ENCODE peak calls at places on chromosomes 7 and 10, in five cellular contexts. R, V, S, D and Z are unnamed samples.

GRCh38 chr10:31004611-31005193 is 27.0 kb downstream of the ZNF438 start:
- DNase-seq in R (no peak), V (no peak), S (peak; percentile 90), D (no peak), Z (no peak)

GRCh38 chr7:116342125-116342524 is 131.8 kb downstream of the TES start:
- DNase-seq in R (no peak), V (no peak), S (peak; percentile 70), D (no peak), Z (no peak)

GRCh38 chr7:102913846-102914245 is 1.0 kb downstream of the LRRC17 start:
- DNase-seq in R (no peak), V (no peak), S (no peak), D (no peak), Z (no peak)

GRCh38 chr10:13751191-13751764 is 164.5 kb downstream of the PRPF18 start:
- DNase-seq in R (no peak), V (no peak), S (no peak), D (no peak), Z (no peak)

GRCh38 chr10:73495226-73495883 is 469 bp downstream of the PPP3CB start:
- DNase-seq in R (peak; percentile 97), V (peak; percentile 59), S (peak; percentile 87), D (peak; percentile 96), Z (peak; percentile 48)

GRCh38 chr10:23834096-23834495 is 374.8 kb upstream of the KIAA1217 start:
- DNase-seq in R (no peak), V (no peak), S (no peak), D (no peak), Z (no peak)

GRCh38 chr7:30918676-30919075 is 7.0 kb downstream of the AQP1 start:
- DNase-seq in R (peak; percentile 33), V (no peak), S (no peak), D (no peak), Z (no peak)

GRCh38 chr7:102331536-102332275 is 24.5 kb downstream of the SPDYE6 start:
- DNase-seq in R (no peak), V (no peak), S (no peak), D (no peak), Z (no peak)

GRCh38 chr7:136102881-136103280 is 125.7 kb upstream of the MTPN start:
- DNase-seq in R (no peak), V (no peak), S (no peak), D (no peak), Z (no peak)

GRCh38 chr7:83166-83840 is 109.1 kb upstream of the FAM20C start:
- DNase-seq in R (no peak), V (no peak), S (no peak), D (no peak), Z (no peak)

GRCh38 chr10:69961168-69961863 is 91.3 kb upstream of the MACROH2A2 start:
- DNase-seq in R (no peak), V (peak; percentile 10), S (no peak), D (no peak), Z (peak; percentile 36)

GRCh38 chr10:115989621-115990020 is 283.4 kb downstream of the GFRA1 start:
- DNase-seq in R (no peak), V (no peak), S (peak; percentile 39), D (no peak), Z (no peak)

GRCh38 chr7:155644971-155645509 is 579 bp downstream of the RBM33 start:
- DNase-seq in R (no peak), V (no peak), S (no peak), D (no peak), Z (no peak)

GRCh38 chr7:74365320-74366022 is 76.3 kb downstream of the CLIP2 start:
- DNase-seq in R (peak; percentile 87), V (peak; percentile 70), S (peak; percentile 43), D (peak; percentile 69), Z (no peak)

GRCh38 chr10:118835682-118836326 is 81.0 kb upstream of the CACUL1 start:
- DNase-seq in R (peak; percentile 93), V (no peak), S (no peak), D (no peak), Z (no peak)

GRCh38 chr7:116528008-116528789 is 3.4 kb downstream of the CAV1 start:
- DNase-seq in R (no peak), V (no peak), S (peak; percentile 97), D (no peak), Z (no peak)

GRCh38 chr7:7970113-7970619 is 1.6 kb downstream of the GLCCI1 start:
- DNase-seq in R (no peak), V (no peak), S (no peak), D (no peak), Z (no peak)

GRCh38 chr10:14560274-14560673 is 214.4 kb downstream of the FAM107B start:
- DNase-seq in R (no peak), V (no peak), S (peak; percentile 85), D (no peak), Z (no peak)

GRCh38 chr7:27178366-27178765 is 4.2 kb upstream of the HOXA10 start:
- DNase-seq in R (no peak), V (no peak), S (no peak), D (no peak), Z (no peak)

GRCh38 chr10:19702215-19702614 is 114.0 kb upstream of the PLXDC2 start:
- DNase-seq in R (no peak), V (no peak), S (peak; percentile 66), D (no peak), Z (no peak)

GRCh38 chr7:93284908-93285307 is 52.7 kb downstream of the VPS50 start:
- DNase-seq in R (no peak), V (no peak), S (peak; percentile 5), D (no peak), Z (no peak)

GRCh38 chr7:39379416-39379815 is 186.8 kb upstream of the YAE1 start:
- DNase-seq in R (no peak), V (no peak), S (no peak), D (no peak), Z (no peak)

GRCh38 chr10:21530616-21531015 is 3.4 kb upstream of the MLLT10 start:
- DNase-seq in R (no peak), V (no peak), S (no peak), D (no peak), Z (no peak)

GRCh38 chr10:33657154-33657900 is 322.9 kb upstream of the NRP1 start:
- DNase-seq in R (no peak), V (no peak), S (peak; percentile 31), D (no peak), Z (no peak)

GRCh38 chr10:92342801-92343200 is 51.8 kb downstream of the MARCHF5 start:
- DNase-seq in R (no peak), V (no peak), S (peak; percentile 61), D (no peak), Z (no peak)

GRCh38 chr10:46245381-46245900 is 41.4 kb upstream of the ANTXRL start:
- DNase-seq in R (no peak), V (no peak), S (no peak), D (no peak), Z (no peak)

GRCh38 chr7:7176421-7177043 is 5.8 kb upstream of the C1GALT1 start:
- DNase-seq in R (no peak), V (no peak), S (peak; percentile 91), D (no peak), Z (no peak)

GRCh38 chr10:121956111-121957061 is 18.6 kb downstream of the NSMCE4A start:
- DNase-seq in R (no peak), V (no peak), S (peak; percentile 73), D (no peak), Z (no peak)

GRCh38 chr7:30805931-30806330 is 34.7 kb downstream of the MINDY4 start:
- DNase-seq in R (no peak), V (no peak), S (no peak), D (no peak), Z (no peak)

DNA sequence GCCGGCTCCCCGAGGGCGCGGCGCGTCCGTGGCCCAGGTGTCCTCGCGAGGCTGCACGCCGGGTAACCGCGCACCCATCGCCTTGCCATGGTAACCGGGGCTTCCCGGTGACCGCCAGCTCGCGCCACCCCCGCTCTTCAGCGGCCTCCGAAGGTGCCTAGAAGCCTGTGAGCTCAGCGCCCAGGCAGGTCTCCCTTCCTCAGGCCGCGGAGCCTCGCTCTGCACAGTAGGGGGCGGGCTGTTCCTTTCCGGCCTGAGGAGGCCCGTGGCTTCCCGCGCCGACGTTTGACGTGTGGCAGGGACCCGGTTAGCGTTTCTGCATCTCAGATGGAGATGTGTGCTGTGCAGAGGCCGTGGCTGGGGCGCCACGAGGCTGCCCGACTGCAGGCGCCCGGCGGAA is 117.1 kb downstream of the DYNC2I1 start:
- DNase-seq in R (peak; percentile 69), V (peak; percentile 54), S (no peak), D (peak; percentile 86), Z (peak; percentile 54)
- TF ChIP-seq CTCF in R (peak; percentile 5), V (peak; percentile 66), S (no peak), D (peak; percentile 16), Z (peak; percentile 53)

DNA sequence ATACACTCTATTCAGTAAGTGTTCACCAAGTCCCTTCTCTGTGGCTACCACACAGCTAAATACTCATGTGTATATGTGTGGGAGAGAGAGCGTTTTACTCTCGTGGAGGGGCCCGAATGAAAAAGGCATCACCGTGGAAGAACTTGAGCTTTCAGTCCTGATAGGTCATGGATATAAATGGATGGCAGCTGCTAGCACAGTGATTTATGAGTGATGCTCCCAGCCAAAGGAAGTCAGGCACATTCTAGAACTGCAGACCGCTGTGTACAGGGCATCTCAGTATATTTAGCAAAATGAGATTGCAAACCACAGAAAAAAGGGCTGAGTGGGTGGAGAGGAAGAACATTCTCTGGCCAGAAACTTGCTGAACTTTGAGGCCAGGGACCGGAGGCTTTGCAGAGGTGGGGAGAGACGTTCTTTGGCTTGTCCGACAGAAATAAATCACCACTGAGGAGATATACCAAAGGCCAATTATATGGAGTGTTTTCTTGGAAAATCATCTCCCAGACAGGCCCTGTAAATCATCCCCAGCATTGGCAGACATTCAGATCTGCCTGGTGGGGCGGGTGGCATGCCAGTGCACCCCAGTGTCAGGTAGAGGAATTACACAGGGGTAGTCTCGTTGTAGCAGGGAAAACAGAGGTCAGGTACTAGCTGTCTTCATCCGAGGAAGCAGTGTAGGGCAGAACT is 655.3 kb downstream of the LRMDA start:
- DNase-seq in R (peak; percentile 72), V (no peak), S (peak; percentile 50), D (no peak), Z (no peak)
- TF ChIP-seq CTCF in R (peak; percentile 78), V (peak; percentile 52), S (peak; percentile 22), D (peak; percentile 57), Z (peak; percentile 41)

GRCh38 chr10:79928028-79928583 is 20.8 kb downstream of the SFTPD start:
- DNase-seq in R (no peak), V (no peak), S (no peak), D (no peak), Z (no peak)
- TF ChIP-seq CTCF in R (no peak), V (no peak), S (no peak), D (no peak), Z (no peak)

GRCh38 chr10:97607076-97607635 is 17.6 kb downstream of the C10orf62 start:
- DNase-seq in R (no peak), V (no peak), S (no peak), D (no peak), Z (no peak)

GRCh38 chr10:97618285-97618684 is 15.0 kb downstream of the MORN4 start:
- DNase-seq in R (no peak), V (no peak), S (no peak), D (no peak), Z (no peak)

GRCh38 chr10:97611473-97611872 is 21.8 kb downstream of the MORN4 start:
- DNase-seq in R (no peak), V (no peak), S (no peak), D (no peak), Z (no peak)

GRCh38 chr10:97608991-97609561 is 19.6 kb downstream of the C10orf62 start:
- DNase-seq in R (no peak), V (no peak), S (no peak), D (no peak), Z (no peak)

DNA sequence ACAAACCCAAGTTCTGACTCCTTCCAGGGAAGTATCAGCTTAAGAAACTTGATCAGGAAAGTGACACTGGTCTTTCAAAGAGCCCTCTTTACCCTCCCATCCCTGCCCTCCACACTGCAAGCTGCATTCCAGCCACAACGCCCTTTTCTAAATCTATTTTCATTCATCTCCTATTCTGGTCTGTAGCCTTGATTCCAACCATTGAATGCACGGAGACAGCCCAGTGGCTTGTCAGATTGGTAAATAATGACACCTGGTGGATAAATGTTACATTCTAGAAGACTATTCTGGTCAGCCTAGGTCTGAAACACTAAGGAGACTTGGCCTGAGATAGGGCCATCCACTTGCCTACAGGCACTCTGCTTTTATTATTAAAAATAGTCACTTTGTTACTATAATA is 20.9 kb downstream of the MORN4 start:
- DNase-seq in R (no peak), V (no peak), S (peak; percentile 55), D (no peak), Z (no peak)
- TF ChIP-seq CTCF in R (peak; percentile 57), V (peak; percentile 60), S (peak; percentile 58), D (peak; percentile 59), Z (no peak)